ENCODE peak calls at places on chromosome 15, in seven cellular contexts. One of them, this sample, is unnamed.

GRCh38 chr15:60414016-60414682 is 16.4 kb upstream of the ANXA2 start:
- DNase-seq in HCT116: no peak
- DNase-seq in SK-N-SH: no peak
- DNase-seq in HepG2: no peak
- DNase-seq in K562: no peak
- DNase-seq in GM12878: no peak
- DNase-seq in H1: no peak
- DNase-seq in this sample: no peak

GRCh38 chr15:87080547-87080946 is 1000.9 kb downstream of the AGBL1 start:
- DNase-seq in HCT116: no peak
- DNase-seq in SK-N-SH: no peak
- DNase-seq in HepG2: no peak
- DNase-seq in K562: no peak
- DNase-seq in GM12878: no peak
- DNase-seq in H1: no peak
- DNase-seq in this sample: no peak

GRCh38 chr15:70272565-70273355 is 175.0 kb upstream of the TLE3 start:
- DNase-seq in HCT116: no peak
- DNase-seq in SK-N-SH: peak; percentile 63
- DNase-seq in HepG2: no peak
- DNase-seq in K562: no peak
- DNase-seq in GM12878: no peak
- DNase-seq in H1: no peak
- DNase-seq in this sample: no peak

GRCh38 chr15:45399381-45400212 is 21.3 kb upstream of the GATM start:
- DNase-seq in HCT116: peak; percentile 60
- DNase-seq in SK-N-SH: peak; percentile 42
- DNase-seq in HepG2: peak; percentile 65
- DNase-seq in K562: no peak
- DNase-seq in GM12878: no peak
- DNase-seq in H1: no peak
- DNase-seq in this sample: no peak

GRCh38 chr15:77775373-77775772 is 142.7 kb upstream of the LINGO1 start:
- DNase-seq in HCT116: no peak
- DNase-seq in SK-N-SH: no peak
- DNase-seq in HepG2: no peak
- DNase-seq in K562: no peak
- DNase-seq in GM12878: no peak
- DNase-seq in H1: no peak
- DNase-seq in this sample: no peak

GRCh38 chr15:90000175-90000923 is 775 bp upstream of the ZNF710 start:
- DNase-seq in HCT116: no peak
- DNase-seq in SK-N-SH: peak; percentile 64
- DNase-seq in HepG2: no peak
- DNase-seq in K562: peak; percentile 29
- DNase-seq in GM12878: no peak
- DNase-seq in H1: no peak
- DNase-seq in this sample: no peak

GRCh38 chr15:100596792-100597191 is 5.2 kb downstream of the LINS1 start:
- DNase-seq in HCT116: no peak
- DNase-seq in SK-N-SH: no peak
- DNase-seq in HepG2: no peak
- DNase-seq in K562: peak; percentile 76
- DNase-seq in GM12878: peak; percentile 74
- DNase-seq in H1: no peak
- DNase-seq in this sample: no peak

GRCh38 chr15:65394280-65394789 is 16.5 kb upstream of the IGDCC3 start:
- DNase-seq in HCT116: no peak
- DNase-seq in SK-N-SH: no peak
- DNase-seq in HepG2: no peak
- DNase-seq in K562: no peak
- DNase-seq in GM12878: no peak
- DNase-seq in H1: no peak
- DNase-seq in this sample: no peak

GRCh38 chr15:56918907-56919707 is 663 bp downstream of the TCF12 start:
- DNase-seq in HCT116: no peak
- DNase-seq in SK-N-SH: peak; percentile 75
- DNase-seq in HepG2: peak; percentile 25
- DNase-seq in K562: peak; percentile 54
- DNase-seq in GM12878: no peak
- DNase-seq in H1: no peak
- DNase-seq in this sample: peak; percentile 57

GRCh38 chr15:101088788-101089578 is 162.9 kb downstream of the CHSY1 start:
- DNase-seq in HCT116: peak; percentile 26
- DNase-seq in SK-N-SH: peak; percentile 93
- DNase-seq in HepG2: peak; percentile 35
- DNase-seq in K562: peak; percentile 71
- DNase-seq in GM12878: no peak
- DNase-seq in H1: peak; percentile 34
- DNase-seq in this sample: no peak

GRCh38 chr15:27854601-27855000 is 244.5 kb downstream of the OCA2 start:
- DNase-seq in HCT116: no peak
- DNase-seq in SK-N-SH: no peak
- DNase-seq in HepG2: no peak
- DNase-seq in K562: no peak
- DNase-seq in GM12878: no peak
- DNase-seq in H1: no peak
- DNase-seq in this sample: no peak

GRCh38 chr15:51382787-51383186 is 41.3 kb downstream of the GLDN start:
- DNase-seq in HCT116: peak; percentile 16
- DNase-seq in SK-N-SH: peak; percentile 56
- DNase-seq in HepG2: peak; percentile 27
- DNase-seq in K562: peak; percentile 43
- DNase-seq in GM12878: no peak
- DNase-seq in H1: no peak
- DNase-seq in this sample: peak; percentile 28

GRCh38 chr15:62739082-62739481 is 303.5 kb upstream of the TPM1 start:
- DNase-seq in HCT116: peak; percentile 68
- DNase-seq in SK-N-SH: no peak
- DNase-seq in HepG2: no peak
- DNase-seq in K562: no peak
- DNase-seq in GM12878: no peak
- DNase-seq in H1: no peak
- DNase-seq in this sample: no peak

GRCh38 chr15:82183121-82184031 is 79.2 kb downstream of the EFL1 start:
- DNase-seq in HCT116: no peak
- DNase-seq in SK-N-SH: no peak
- DNase-seq in HepG2: no peak
- DNase-seq in K562: no peak
- DNase-seq in GM12878: no peak
- DNase-seq in H1: no peak
- DNase-seq in this sample: no peak

GRCh38 chr15:60649845-60650548 is 171.1 kb upstream of the ICE2 start:
- DNase-seq in HCT116: no peak
- DNase-seq in SK-N-SH: no peak
- DNase-seq in HepG2: peak; percentile 41
- DNase-seq in K562: no peak
- DNase-seq in GM12878: peak; percentile 57
- DNase-seq in H1: no peak
- DNase-seq in this sample: no peak

GRCh38 chr15:91098451-91098850 is 1.6 kb upstream of the SV2B start:
- DNase-seq in HCT116: no peak
- DNase-seq in SK-N-SH: no peak
- DNase-seq in HepG2: no peak
- DNase-seq in K562: no peak
- DNase-seq in GM12878: no peak
- DNase-seq in H1: no peak
- DNase-seq in this sample: no peak

GRCh38 chr15:37109952-37110630 is 9.7 kb upstream of the MEIS2 start:
- DNase-seq in HCT116: no peak
- DNase-seq in SK-N-SH: peak; percentile 51
- DNase-seq in HepG2: no peak
- DNase-seq in K562: no peak
- DNase-seq in GM12878: no peak
- DNase-seq in H1: no peak
- DNase-seq in this sample: no peak

GRCh38 chr15:36479200-36479896 is 100.1 kb upstream of the CDIN1 start:
- DNase-seq in HCT116: no peak
- DNase-seq in SK-N-SH: no peak
- DNase-seq in HepG2: no peak
- DNase-seq in K562: no peak
- DNase-seq in GM12878: no peak
- DNase-seq in H1: no peak
- DNase-seq in this sample: no peak

GRCh38 chr15:85444329-85444605 is 63.9 kb downstream of the AKAP13 start:
- DNase-seq in HCT116: no peak
- DNase-seq in SK-N-SH: no peak
- DNase-seq in HepG2: no peak
- DNase-seq in K562: no peak
- DNase-seq in GM12878: no peak
- DNase-seq in H1: no peak
- DNase-seq in this sample: no peak
- H3K4me3 ChIP-seq in HCT116: no peak overlapping the region
- H3K4me3 ChIP-seq in SK-N-SH: no peak overlapping the region
- H3K4me3 ChIP-seq in HepG2: no peak overlapping the region
- H3K4me3 ChIP-seq in K562: no peak overlapping the region
- H3K4me3 ChIP-seq in GM12878: no peak overlapping the region
- H3K4me3 ChIP-seq in H1: no peak overlapping the region
- H3K4me3 ChIP-seq in this sample: no peak overlapping the region

GRCh38 chr15:59268199-59268979 is 61.7 kb downstream of the LDHAL6B start:
- DNase-seq in HCT116: no peak
- DNase-seq in SK-N-SH: no peak
- DNase-seq in HepG2: no peak
- DNase-seq in K562: no peak
- DNase-seq in GM12878: no peak
- DNase-seq in H1: no peak
- DNase-seq in this sample: no peak
- TF ChIP-seq YY1 in HCT116: no peak
- TF ChIP-seq YY1 in SK-N-SH: no peak
- TF ChIP-seq YY1 in HepG2: no peak
- TF ChIP-seq YY1 in K562: no peak
- TF ChIP-seq YY1 in GM12878: no peak
- TF ChIP-seq YY1 in H1: no peak
- TF ChIP-seq YY1 in this sample: no peak

GRCh38 chr15:72227720-72228119 is 3.3 kb downstream of the PKM start:
- DNase-seq in HCT116: no peak
- DNase-seq in SK-N-SH: no peak
- DNase-seq in HepG2: no peak
- DNase-seq in K562: no peak
- DNase-seq in GM12878: no peak
- DNase-seq in H1: no peak
- DNase-seq in this sample: no peak
- H3K4me3 ChIP-seq in HCT116: peak overlapping the region; percentile 94
- H3K4me3 ChIP-seq in SK-N-SH: peak overlapping the region; percentile 90
- H3K4me3 ChIP-seq in HepG2: peak overlapping the region; percentile 20
- H3K4me3 ChIP-seq in K562: peak overlapping the region; percentile 67
- H3K4me3 ChIP-seq in GM12878: peak overlapping the region; percentile 96
- H3K4me3 ChIP-seq in H1: no peak overlapping the region
- H3K4me3 ChIP-seq in this sample: no peak overlapping the region

GRCh38 chr15:75718326-75718725 is 5.7 kb upstream of the CSPG4 start:
- DNase-seq in HCT116: no peak
- DNase-seq in SK-N-SH: peak; percentile 47
- DNase-seq in HepG2: no peak
- DNase-seq in K562: no peak
- DNase-seq in GM12878: no peak
- DNase-seq in H1: no peak
- DNase-seq in this sample: no peak
- TF ChIP-seq YY1 in HCT116: no peak
- TF ChIP-seq YY1 in SK-N-SH: no peak
- TF ChIP-seq YY1 in HepG2: no peak
- TF ChIP-seq YY1 in K562: no peak
- TF ChIP-seq YY1 in GM12878: no peak
- TF ChIP-seq YY1 in H1: no peak
- TF ChIP-seq YY1 in this sample: no peak

DNA sequence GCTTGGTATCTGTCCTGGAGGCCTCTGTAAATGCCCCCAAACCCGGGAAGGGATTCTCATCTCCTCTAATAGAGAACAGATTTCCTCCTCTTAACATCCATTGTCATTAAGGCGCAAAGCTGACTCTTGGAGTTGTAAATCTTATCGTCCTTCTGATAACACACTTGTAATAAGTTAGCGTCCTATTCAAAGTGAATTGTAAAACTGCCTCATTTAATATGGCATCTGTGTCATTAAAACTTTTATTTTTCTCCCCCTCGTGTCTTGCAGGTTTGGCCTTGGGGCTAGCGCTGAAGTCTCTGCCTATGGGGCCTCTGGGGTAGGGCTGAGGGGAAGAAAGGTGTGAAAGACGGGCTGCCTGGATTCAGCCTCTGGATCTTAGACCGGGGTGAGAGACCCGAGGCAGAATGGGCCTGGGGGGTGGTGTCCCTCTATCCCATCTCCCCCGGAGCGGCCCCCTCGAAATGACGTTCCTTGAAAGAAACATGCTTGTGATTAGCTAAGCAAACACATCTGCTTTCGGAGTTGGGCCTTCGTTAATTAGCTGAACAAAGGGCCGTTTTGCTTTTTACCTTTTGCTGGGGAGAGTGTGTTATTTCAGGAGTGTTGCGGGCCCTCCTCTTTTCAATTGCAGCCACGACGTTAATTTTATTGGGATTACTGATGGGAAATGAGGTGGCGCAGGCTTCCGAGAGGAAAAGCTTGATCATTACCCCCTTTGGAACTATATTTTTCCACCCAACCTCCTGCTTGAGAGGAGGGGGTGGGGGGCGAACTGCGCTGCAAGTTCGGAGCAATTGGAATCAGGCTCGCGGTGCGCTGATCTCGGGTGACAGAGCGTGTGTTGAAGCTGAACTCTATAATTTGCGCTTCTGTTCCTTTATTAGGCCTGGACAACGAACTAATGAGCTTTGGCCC is 12.4 kb downstream of the NR2F2 start:
- DNase-seq in HCT116: no peak
- DNase-seq in SK-N-SH: no peak
- DNase-seq in HepG2: no peak
- DNase-seq in K562: no peak
- DNase-seq in GM12878: no peak
- DNase-seq in H1: no peak
- DNase-seq in this sample: no peak
- H3K4me3 ChIP-seq in HCT116: no peak overlapping the region
- H3K4me3 ChIP-seq in SK-N-SH: no peak overlapping the region
- H3K4me3 ChIP-seq in HepG2: no peak overlapping the region
- H3K4me3 ChIP-seq in K562: no peak overlapping the region
- H3K4me3 ChIP-seq in GM12878: no peak overlapping the region
- H3K4me3 ChIP-seq in H1: no peak overlapping the region
- H3K4me3 ChIP-seq in this sample: peak overlapping the region; percentile 24

This sample was measured in NT2/D1.